ENCODE peak calls at places on chromosomes 4 and X, in nine cellular contexts. One of them, this sample, is unnamed.

GRCh38 chr4:139902328-139903217 is 237.0 kb downstream of the MGST2 start:
- DNase-seq in cardiac muscle cell: no peak
- DNase-seq in heart right ventricle: no peak
- DNase-seq in SW 1271: no peak
- DNase-seq in HEK293T: no peak
- DNase-seq in tibial artery: no peak
- DNase-seq in activated CD8-positive, alpha-beta T cell treated with anti-CD3 and anti-CD28 coated beads, Interleukin-2, amount 10 ng/mL, durations not matched to agents 7 days and 5 days: no peak
- DNase-seq in M059J: peak; percentile 11
- DNase-seq in activated CD8-positive, alpha-beta memory T cell treated with anti-CD3 and anti-CD28 coated beads for 24 hours: no peak
- DNase-seq in this sample: peak; percentile 20

GRCh38 chr4:98663226-98664006 is 5.0 kb upstream of the TSPAN5 start:
- DNase-seq in activated CD8-positive, alpha-beta T cell treated with anti-CD3 and anti-CD28 coated beads, Interleukin-2, amount 10 ng/mL, durations not matched to agents 7 days and 5 days: peak; percentile 66
- DNase-seq in heart right ventricle: no peak
- DNase-seq in tibial artery: peak; percentile 32
- DNase-seq in cardiac muscle cell: no peak
- DNase-seq in HEK293T: no peak
- DNase-seq in activated CD8-positive, alpha-beta memory T cell treated with anti-CD3 and anti-CD28 coated beads for 24 hours: peak; percentile 86
- DNase-seq in M059J: peak; percentile 78
- DNase-seq in SW 1271: no peak
- DNase-seq in this sample: peak; percentile 48

GRCh38 chrX:130111935-130112221 is 1.6 kb upstream of the ELF4 start:
- DNase-seq in M059J: no peak
- DNase-seq in heart right ventricle: no peak
- DNase-seq in activated CD8-positive, alpha-beta T cell treated with anti-CD3 and anti-CD28 coated beads, Interleukin-2, amount 10 ng/mL, durations not matched to agents 7 days and 5 days: no peak
- DNase-seq in HEK293T: no peak
- DNase-seq in tibial artery: no peak
- DNase-seq in cardiac muscle cell: no peak
- DNase-seq in activated CD8-positive, alpha-beta memory T cell treated with anti-CD3 and anti-CD28 coated beads for 24 hours: no peak
- DNase-seq in SW 1271: no peak
- DNase-seq in this sample: no peak

GRCh38 chr4:79650794-79651431 is 242.9 kb upstream of the GK2 start:
- DNase-seq in M059J: no peak
- DNase-seq in HEK293T: no peak
- DNase-seq in tibial artery: no peak
- DNase-seq in activated CD8-positive, alpha-beta T cell treated with anti-CD3 and anti-CD28 coated beads, Interleukin-2, amount 10 ng/mL, durations not matched to agents 7 days and 5 days: no peak
- DNase-seq in heart right ventricle: no peak
- DNase-seq in cardiac muscle cell: peak; percentile 77
- DNase-seq in activated CD8-positive, alpha-beta memory T cell treated with anti-CD3 and anti-CD28 coated beads for 24 hours: no peak
- DNase-seq in SW 1271: peak; percentile 45
- DNase-seq in this sample: no peak

GRCh38 chrX:33974676-33975075 is 157.4 kb downstream of the FAM47A start:
- DNase-seq in cardiac muscle cell: no peak
- DNase-seq in activated CD8-positive, alpha-beta T cell treated with anti-CD3 and anti-CD28 coated beads, Interleukin-2, amount 10 ng/mL, durations not matched to agents 7 days and 5 days: no peak
- DNase-seq in HEK293T: no peak
- DNase-seq in M059J: no peak
- DNase-seq in activated CD8-positive, alpha-beta memory T cell treated with anti-CD3 and anti-CD28 coated beads for 24 hours: no peak
- DNase-seq in tibial artery: no peak
- DNase-seq in heart right ventricle: no peak
- DNase-seq in SW 1271: no peak
- DNase-seq in this sample: no peak

GRCh38 chrX:22534643-22535042 is 261.9 kb downstream of the CBLL2 start:
- DNase-seq in activated CD8-positive, alpha-beta T cell treated with anti-CD3 and anti-CD28 coated beads, Interleukin-2, amount 10 ng/mL, durations not matched to agents 7 days and 5 days: no peak
- DNase-seq in heart right ventricle: peak; percentile 6
- DNase-seq in activated CD8-positive, alpha-beta memory T cell treated with anti-CD3 and anti-CD28 coated beads for 24 hours: no peak
- DNase-seq in SW 1271: no peak
- DNase-seq in cardiac muscle cell: peak; percentile 23
- DNase-seq in tibial artery: peak; percentile 20
- DNase-seq in HEK293T: no peak
- DNase-seq in M059J: peak; percentile 68
- DNase-seq in this sample: peak; percentile 90

GRCh38 chr4:29295280-29295679 is 1424.9 kb upstream of the PCDH7 start:
- DNase-seq in heart right ventricle: no peak
- DNase-seq in SW 1271: no peak
- DNase-seq in M059J: no peak
- DNase-seq in tibial artery: no peak
- DNase-seq in HEK293T: no peak
- DNase-seq in activated CD8-positive, alpha-beta T cell treated with anti-CD3 and anti-CD28 coated beads, Interleukin-2, amount 10 ng/mL, durations not matched to agents 7 days and 5 days: no peak
- DNase-seq in cardiac muscle cell: no peak
- DNase-seq in activated CD8-positive, alpha-beta memory T cell treated with anti-CD3 and anti-CD28 coated beads for 24 hours: no peak
- DNase-seq in this sample: no peak

GRCh38 chr4:3074078-3074845 is at the start of the genes HTT and HTT-AS:
- DNase-seq in cardiac muscle cell: peak; percentile 97
- DNase-seq in activated CD8-positive, alpha-beta T cell treated with anti-CD3 and anti-CD28 coated beads, Interleukin-2, amount 10 ng/mL, durations not matched to agents 7 days and 5 days: peak; percentile 97
- DNase-seq in heart right ventricle: peak; percentile 99
- DNase-seq in SW 1271: peak; percentile 82
- DNase-seq in HEK293T: peak; percentile 98
- DNase-seq in M059J: peak; percentile 87
- DNase-seq in tibial artery: peak; percentile 94
- DNase-seq in activated CD8-positive, alpha-beta memory T cell treated with anti-CD3 and anti-CD28 coated beads for 24 hours: peak; percentile 98
- DNase-seq in this sample: peak; percentile 92

GRCh38 chr4:242121-242848 is 63.0 kb downstream of the ZNF732 start:
- DNase-seq in activated CD8-positive, alpha-beta memory T cell treated with anti-CD3 and anti-CD28 coated beads for 24 hours: peak; percentile 83
- DNase-seq in cardiac muscle cell: peak; percentile 77
- DNase-seq in tibial artery: peak; percentile 24
- DNase-seq in M059J: peak; percentile 77
- DNase-seq in SW 1271: peak; percentile 26
- DNase-seq in HEK293T: peak; percentile 52
- DNase-seq in heart right ventricle: peak; percentile 50
- DNase-seq in activated CD8-positive, alpha-beta T cell treated with anti-CD3 and anti-CD28 coated beads, Interleukin-2, amount 10 ng/mL, durations not matched to agents 7 days and 5 days: peak; percentile 78
- DNase-seq in this sample: peak; percentile 74

GRCh38 chrX:40087574-40088298 is 10.0 kb downstream of the BCOR start:
- DNase-seq in SW 1271: no peak
- DNase-seq in HEK293T: no peak
- DNase-seq in cardiac muscle cell: no peak
- DNase-seq in activated CD8-positive, alpha-beta T cell treated with anti-CD3 and anti-CD28 coated beads, Interleukin-2, amount 10 ng/mL, durations not matched to agents 7 days and 5 days: no peak
- DNase-seq in tibial artery: no peak
- DNase-seq in heart right ventricle: no peak
- DNase-seq in activated CD8-positive, alpha-beta memory T cell treated with anti-CD3 and anti-CD28 coated beads for 24 hours: no peak
- DNase-seq in M059J: no peak
- DNase-seq in this sample: no peak

GRCh38 chr4:181475781-181476180 is 767.4 kb upstream of the TENM3 start:
- DNase-seq in activated CD8-positive, alpha-beta T cell treated with anti-CD3 and anti-CD28 coated beads, Interleukin-2, amount 10 ng/mL, durations not matched to agents 7 days and 5 days: no peak
- DNase-seq in SW 1271: no peak
- DNase-seq in activated CD8-positive, alpha-beta memory T cell treated with anti-CD3 and anti-CD28 coated beads for 24 hours: no peak
- DNase-seq in cardiac muscle cell: peak; percentile 1
- DNase-seq in tibial artery: no peak
- DNase-seq in HEK293T: peak; percentile 12
- DNase-seq in heart right ventricle: peak; percentile 26
- DNase-seq in M059J: no peak
- DNase-seq in this sample: no peak

GRCh38 chr4:59339631-59340030 is 1860.5 kb upstream of the ADGRL3 start:
- DNase-seq in SW 1271: no peak
- DNase-seq in cardiac muscle cell: no peak
- DNase-seq in activated CD8-positive, alpha-beta memory T cell treated with anti-CD3 and anti-CD28 coated beads for 24 hours: no peak
- DNase-seq in heart right ventricle: no peak
- DNase-seq in M059J: no peak
- DNase-seq in HEK293T: no peak
- DNase-seq in tibial artery: no peak
- DNase-seq in activated CD8-positive, alpha-beta T cell treated with anti-CD3 and anti-CD28 coated beads, Interleukin-2, amount 10 ng/mL, durations not matched to agents 7 days and 5 days: no peak
- DNase-seq in this sample: no peak

GRCh38 chr4:163582688-163583087 is 88.2 kb downstream of the TMA16 start:
- DNase-seq in activated CD8-positive, alpha-beta T cell treated with anti-CD3 and anti-CD28 coated beads, Interleukin-2, amount 10 ng/mL, durations not matched to agents 7 days and 5 days: no peak
- DNase-seq in SW 1271: no peak
- DNase-seq in activated CD8-positive, alpha-beta memory T cell treated with anti-CD3 and anti-CD28 coated beads for 24 hours: no peak
- DNase-seq in cardiac muscle cell: no peak
- DNase-seq in HEK293T: no peak
- DNase-seq in M059J: peak; percentile 2
- DNase-seq in heart right ventricle: no peak
- DNase-seq in tibial artery: no peak
- DNase-seq in this sample: peak; percentile 30

GRCh38 chrX:115322375-115322774 is 32.9 kb downstream of the LUZP4 start:
- DNase-seq in SW 1271: no peak
- DNase-seq in heart right ventricle: no peak
- DNase-seq in activated CD8-positive, alpha-beta T cell treated with anti-CD3 and anti-CD28 coated beads, Interleukin-2, amount 10 ng/mL, durations not matched to agents 7 days and 5 days: no peak
- DNase-seq in M059J: no peak
- DNase-seq in HEK293T: no peak
- DNase-seq in activated CD8-positive, alpha-beta memory T cell treated with anti-CD3 and anti-CD28 coated beads for 24 hours: no peak
- DNase-seq in tibial artery: no peak
- DNase-seq in cardiac muscle cell: no peak
- DNase-seq in this sample: no peak

GRCh38 chrX:48890934-48891401 is 6.6 kb downstream of the TIMM17B start:
- DNase-seq in activated CD8-positive, alpha-beta memory T cell treated with anti-CD3 and anti-CD28 coated beads for 24 hours: no peak
- DNase-seq in tibial artery: no peak
- DNase-seq in M059J: no peak
- DNase-seq in HEK293T: no peak
- DNase-seq in activated CD8-positive, alpha-beta T cell treated with anti-CD3 and anti-CD28 coated beads, Interleukin-2, amount 10 ng/mL, durations not matched to agents 7 days and 5 days: no peak
- DNase-seq in SW 1271: no peak
- DNase-seq in cardiac muscle cell: no peak
- DNase-seq in heart right ventricle: no peak
- DNase-seq in this sample: no peak

GRCh38 chrX:15301924-15302323 is 13.5 kb downstream of the ASB11 start:
- DNase-seq in HEK293T: no peak
- DNase-seq in cardiac muscle cell: peak; percentile 36
- DNase-seq in heart right ventricle: no peak
- DNase-seq in SW 1271: no peak
- DNase-seq in tibial artery: peak; percentile 71
- DNase-seq in activated CD8-positive, alpha-beta memory T cell treated with anti-CD3 and anti-CD28 coated beads for 24 hours: no peak
- DNase-seq in activated CD8-positive, alpha-beta T cell treated with anti-CD3 and anti-CD28 coated beads, Interleukin-2, amount 10 ng/mL, durations not matched to agents 7 days and 5 days: peak; percentile 44
- DNase-seq in M059J: peak; percentile 45
- DNase-seq in this sample: no peak

GRCh38 chr4:168486961-168487820 is 6.9 kb upstream of the DDX60L start:
- DNase-seq in cardiac muscle cell: peak; percentile 37
- DNase-seq in HEK293T: no peak
- DNase-seq in tibial artery: no peak
- DNase-seq in activated CD8-positive, alpha-beta memory T cell treated with anti-CD3 and anti-CD28 coated beads for 24 hours: no peak
- DNase-seq in SW 1271: peak; percentile 8
- DNase-seq in activated CD8-positive, alpha-beta T cell treated with anti-CD3 and anti-CD28 coated beads, Interleukin-2, amount 10 ng/mL, durations not matched to agents 7 days and 5 days: no peak
- DNase-seq in heart right ventricle: no peak
- DNase-seq in M059J: peak; percentile 89
- DNase-seq in this sample: peak; percentile 86